ENCODE peak calls at places on chromosomes 11 and 22, in seven cellular contexts. Z, E, W, B, I, F and S are unnamed samples.

GRCh38 chr11:73295259-73295995 is 12.6 kb upstream of the ARHGEF17 start:
- DNase-seq in Z (peak; percentile 70), E (peak; percentile 31), W (peak; percentile 72), B (peak; percentile 57), I (peak; percentile 95), F (no peak), S (no peak)

GRCh38 chr11:119895981-119896380 is 167.0 kb upstream of the NECTIN1 start:
- DNase-seq in Z (no peak), E (no peak), W (no peak), B (no peak), I (no peak), F (no peak), S (no peak)

GRCh38 chr11:80993561-80993960 is 1552.7 kb upstream of the TENM4 start:
- DNase-seq in Z (no peak), E (no peak), W (no peak), B (no peak), I (no peak), F (no peak), S (no peak)

GRCh38 chr11:74442601-74443000 is 24.7 kb downstream of the KCNE3 start:
- DNase-seq in Z (no peak), E (no peak), W (no peak), B (no peak), I (no peak), F (no peak), S (no peak)

GRCh38 chr11:77882396-77882795 is 61.5 kb downstream of the AAMDC start:
- DNase-seq in Z (no peak), E (no peak), W (no peak), B (no peak), I (no peak), F (no peak), S (no peak)

GRCh38 chr11:115933564-115933963 is 429.3 kb upstream of the CADM1 start:
- DNase-seq in Z (no peak), E (no peak), W (no peak), B (no peak), I (no peak), F (no peak), S (no peak)

GRCh38 chr11:62830904-62831519 is 839 bp downstream of the STX5 start:
- DNase-seq in Z (no peak), E (no peak), W (no peak), B (peak; percentile 57), I (no peak), F (peak; percentile 70), S (no peak)

GRCh38 chr11:33195391-33196190 is 34.3 kb upstream of the CSTF3 start:
- DNase-seq in Z (no peak), E (no peak), W (no peak), B (no peak), I (no peak), F (no peak), S (no peak)

GRCh38 chr11:130513132-130513531 is 64.7 kb downstream of the ADAMTS15 start:
- DNase-seq in Z (no peak), E (no peak), W (peak; percentile 69), B (no peak), I (no peak), F (peak; percentile 94), S (no peak)

GRCh38 chr22:27416553-27417427 is 384.8 kb downstream of the MN1 start:
- DNase-seq in Z (no peak), E (no peak), W (peak; percentile 34), B (no peak), I (peak; percentile 63), F (no peak), S (no peak)

GRCh38 chr22:29762263-29762662 is 4.5 kb downstream of the ZMAT5 start:
- DNase-seq in Z (no peak), E (no peak), W (no peak), B (no peak), I (no peak), F (no peak), S (no peak)

GRCh38 chr22:46582281-46582811 is 37.8 kb upstream of the GRAMD4 start:
- DNase-seq in Z (no peak), E (no peak), W (peak; percentile 77), B (no peak), I (no peak), F (peak; percentile 58), S (no peak)

GRCh38 chr11:2577071-2578005 is 122.5 kb downstream of the KCNQ1OT1 start:
- DNase-seq in Z (no peak), E (no peak), W (no peak), B (no peak), I (no peak), F (peak; percentile 50), S (no peak)

GRCh38 chr11:8038393-8038792 is 42.6 kb upstream of the TUB start:
- DNase-seq in Z (no peak), E (no peak), W (no peak), B (no peak), I (peak; percentile 46), F (no peak), S (no peak)

GRCh38 chr11:20530942-20531703 is 68.3 kb upstream of the SLC6A5 start:
- DNase-seq in Z (no peak), E (peak; percentile 24), W (no peak), B (no peak), I (no peak), F (no peak), S (no peak)

GRCh38 chr11:46334211-46334610 is 13.1 kb upstream of the DGKZ start:
- DNase-seq in Z (no peak), E (no peak), W (no peak), B (no peak), I (no peak), F (no peak), S (no peak)

GRCh38 chr11:46333129-46333947 is 13.9 kb upstream of the DGKZ start:
- DNase-seq in Z (no peak), E (no peak), W (no peak), B (no peak), I (no peak), F (no peak), S (no peak)

GRCh38 chr11:46332093-46332567 is 15.1 kb upstream of the DGKZ start:
- DNase-seq in Z (no peak), E (no peak), W (no peak), B (no peak), I (no peak), F (no peak), S (no peak)

GRCh38 chr11:46331653-46331984 is 15.6 kb upstream of the DGKZ start:
- DNase-seq in Z (no peak), E (no peak), W (no peak), B (no peak), I (no peak), F (no peak), S (no peak)

GRCh38 chr11:46332568-46333128 is 14.6 kb upstream of the DGKZ start:
- DNase-seq in Z (no peak), E (no peak), W (no peak), B (no peak), I (peak; percentile 72), F (no peak), S (no peak)
- H3K4me3 ChIP-seq in Z (peak overlapping the region; percentile 28), E (peak overlapping the region; percentile 32), W (peak overlapping the region; percentile 50), B (peak overlapping the region; percentile 26), I (peak overlapping the region; percentile 52), F (peak overlapping the region; percentile 52), S (peak overlapping the region; percentile 42)

DNA sequence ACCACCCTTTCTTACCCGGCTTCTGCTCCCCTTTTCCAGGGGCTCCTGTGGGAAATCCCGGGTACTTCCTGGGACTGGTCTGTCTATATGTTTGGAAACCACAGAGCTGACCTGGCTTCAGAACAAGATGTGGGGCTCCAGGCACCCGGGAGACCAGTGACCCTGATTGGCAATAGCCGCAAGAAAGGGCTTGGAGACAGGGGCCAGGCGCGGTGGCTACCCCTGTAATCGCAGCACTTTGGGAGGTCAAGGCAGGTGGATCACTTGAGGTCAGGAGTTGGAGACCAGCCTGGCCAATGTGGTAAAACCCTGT is 3.2 kb upstream of the NEAT1 start:
- DNase-seq in Z (no peak), E (no peak), W (no peak), B (no peak), I (no peak), F (peak; percentile 77), S (peak; percentile 18)
- H3K4me1 ChIP-seq in Z (peaks cover 52% of the 10 kb centered on the region), E (peaks cover 51% of the 10 kb centered on the region), W (peaks cover 43% of the 10 kb centered on the region), B (peaks cover 63% of the 10 kb centered on the region), I (peaks cover 27% of the 10 kb centered on the region), F (peaks cover 61% of the 10 kb centered on the region), S (peaks cover 52% of the 10 kb centered on the region)

GRCh38 chr11:12075291-12075690 is 35.1 kb upstream of the MICAL2 start:
- DNase-seq in Z (no peak), E (no peak), W (no peak), B (no peak), I (no peak), F (peak; percentile 14), S (no peak)

GRCh38 chr11:12077535-12078280 is 32.7 kb upstream of the MICAL2 start:
- DNase-seq in Z (no peak), E (no peak), W (no peak), B (no peak), I (no peak), F (no peak), S (no peak)

GRCh38 chr11:12076840-12077534 is 33.4 kb upstream of the MICAL2 start:
- DNase-seq in Z (peak; percentile 53), E (no peak), W (no peak), B (no peak), I (no peak), F (no peak), S (no peak)

GRCh38 chr11:12074529-12075195 is 35.7 kb upstream of the MICAL2 start:
- DNase-seq in Z (no peak), E (no peak), W (no peak), B (no peak), I (no peak), F (peak; percentile 43), S (no peak)

GRCh38 chr11:12075822-12076821 is 34.3 kb upstream of the MICAL2 start:
- DNase-seq in Z (peak; percentile 92), E (no peak), W (no peak), B (no peak), I (no peak), F (peak; percentile 83), S (no peak)
- TF ChIP-seq EP300 in Z (peak; percentile 91), E (no peak), W (peak; percentile 93), B (no peak), I (no peak), F (peak; percentile 71), S (peak; percentile 63)

GRCh38 chr11:10897150-10897549 is 39.3 kb upstream of the ZBED5 start:
- DNase-seq in Z (no peak), E (no peak), W (no peak), B (no peak), I (no peak), F (no peak), S (no peak)
- H3K4me3 ChIP-seq in Z (no peak overlapping the region), E (no peak overlapping the region), W (no peak overlapping the region), B (no peak overlapping the region), I (no peak overlapping the region), F (no peak overlapping the region), S (no peak overlapping the region)